ENCODE peak calls at places on chromosomes 2 and 18, in five cellular contexts. B is cardiac fibroblast, D is foreskin fibroblast, O is epithelial cell of proximal tubule, E is body of pancreas. G is an unnamed sample.
A peak's percentile ranks its signal among the peaks of the same experiment; 100 is the strongest.

GRCh38 chr18:12765127-12765526 is 62.3 kb downstream of the PSMG2 start:
- DNase-seq in E (no peak), B (no peak), D (no peak), O (no peak), G (no peak)

GRCh38 chr2:221844187-221844586 is 272.1 kb upstream of the EPHA4 start:
- DNase-seq in O (no peak), B (no peak), E (no peak), D (no peak), G (no peak)

GRCh38 chr2:71609441-71609840 is 156.1 kb downstream of the DYSF start:
- DNase-seq in E (no peak), O (no peak), B (peak; percentile 10), D (no peak), G (peak; percentile 37)

GRCh38 chr2:33577660-33578059 is 21.4 kb downstream of the FAM98A start:
- DNase-seq in E (no peak), B (peak; percentile 14), D (no peak), O (no peak), G (peak; percentile 26)

GRCh38 chr2:189995679-189996078 is 66.8 kb downstream of the MSTN start:
- DNase-seq in D (no peak), E (no peak), O (no peak), B (no peak), G (no peak)

GRCh38 chr2:71505086-71505769 is 51.9 kb downstream of the DYSF start:
- DNase-seq in O (no peak), E (no peak), D (no peak), B (peak; percentile 56), G (no peak)

GRCh38 chr2:65277791-65278449 is 50.3 kb downstream of the ACTR2 start:
- DNase-seq in E (no peak), O (no peak), D (no peak), B (no peak), G (no peak)

GRCh38 chr2:176398783-176399182 is 129.5 kb downstream of the MTX2 start:
- DNase-seq in O (no peak), B (no peak), D (peak; percentile 42), E (no peak), G (peak; percentile 80)

GRCh38 chr2:211931314-211931713 is 607.3 kb downstream of the ERBB4 start:
- DNase-seq in D (no peak), O (no peak), E (no peak), B (no peak), G (no peak)

GRCh38 chr2:7792031-7792651 is 874.9 kb downstream of the RNF144A start:
- DNase-seq in B (no peak), O (no peak), D (no peak), E (peak; percentile 72), G (no peak)

GRCh38 chr18:9209230-9209629 is 72.6 kb downstream of the ANKRD12 start:
- DNase-seq in D (no peak), O (no peak), E (no peak), B (peak; percentile 63), G (peak; percentile 51)

GRCh38 chr2:47067788-47068407 is 87.2 kb downstream of the STPG4 start:
- DNase-seq in B (no peak), E (no peak), D (no peak), O (no peak), G (no peak)

GRCh38 chr2:38526195-38526594 is 76.5 kb downstream of the HNRNPLL start:
- DNase-seq in E (no peak), D (peak; percentile 54), B (peak; percentile 62), O (no peak), G (peak; percentile 78)

GRCh38 chr18:36889742-36890141 is 60.8 kb downstream of the KIAA1328 start:
- DNase-seq in E (no peak), D (no peak), B (no peak), O (no peak), G (no peak)

GRCh38 chr2:124339709-124340108 is 314.6 kb downstream of the CNTNAP5 start:
- DNase-seq in E (no peak), B (peak; percentile 38), D (no peak), O (no peak), G (no peak)

GRCh38 chr18:8767356-8767755 is 62.0 kb downstream of the MTCL1 start:
- DNase-seq in E (no peak), B (no peak), O (no peak), D (no peak), G (no peak)

DNA sequence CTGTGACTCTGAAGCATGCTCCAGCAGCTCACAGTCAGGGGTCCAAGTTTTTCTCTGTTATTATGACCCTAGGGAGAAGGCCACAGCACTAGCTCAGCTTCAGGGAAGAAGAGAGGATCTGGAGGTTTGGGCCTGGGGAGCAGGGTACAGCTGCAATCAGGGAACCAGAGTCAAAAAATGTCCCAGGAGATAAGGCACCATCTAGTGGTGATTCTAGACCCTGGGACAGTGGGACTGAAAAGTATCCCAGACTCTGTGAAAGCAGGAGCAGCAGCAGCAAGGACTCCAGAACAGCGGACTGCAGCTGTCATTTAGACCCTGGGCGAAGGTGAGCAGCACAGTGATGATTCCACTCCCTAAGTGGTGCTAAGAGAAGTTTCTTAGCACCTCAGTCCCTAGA is 278.4 kb upstream of the DDX18 start:
- DNase-seq in D (no peak), B (no peak), E (no peak), O (no peak), G (no peak)
- TF ChIP-seq CTCF in D (no peak), B (no peak), E (peak; percentile 31), O (peak; percentile 63), G (no peak)

DNA sequence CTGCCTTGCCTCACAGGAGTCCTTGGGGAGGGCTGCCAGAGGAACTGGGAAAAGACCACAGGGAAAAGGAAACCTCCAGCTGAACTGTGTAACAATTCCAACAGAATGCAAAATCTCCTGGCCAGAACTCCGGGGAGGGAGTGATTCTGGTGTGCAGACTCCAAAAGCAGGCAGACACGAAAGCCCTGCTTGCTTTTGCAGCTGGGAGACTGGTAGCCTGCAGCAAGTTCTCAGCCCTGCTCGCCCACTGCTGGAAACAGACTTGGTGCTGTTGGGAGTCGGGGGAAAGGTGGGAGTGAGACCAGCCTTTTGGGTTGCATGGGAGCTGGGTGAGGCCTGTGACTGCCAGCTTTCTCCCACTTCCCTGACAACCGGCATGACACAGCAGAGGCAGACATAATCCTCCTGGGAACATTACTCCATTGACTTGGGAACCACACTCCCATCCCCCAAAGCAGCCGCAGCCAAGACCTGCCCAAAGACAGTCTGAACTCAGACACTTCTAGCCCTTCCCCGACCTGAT is 26.0 kb upstream of the NMI start:
- DNase-seq in B (peak; percentile 82), O (no peak), D (no peak), E (no peak), G (peak; percentile 70)
- H3K4me3 ChIP-seq in B (no peak overlapping the region), O (no peak overlapping the region), D (no peak overlapping the region), E (no peak overlapping the region), G (no peak overlapping the region)

DNA sequence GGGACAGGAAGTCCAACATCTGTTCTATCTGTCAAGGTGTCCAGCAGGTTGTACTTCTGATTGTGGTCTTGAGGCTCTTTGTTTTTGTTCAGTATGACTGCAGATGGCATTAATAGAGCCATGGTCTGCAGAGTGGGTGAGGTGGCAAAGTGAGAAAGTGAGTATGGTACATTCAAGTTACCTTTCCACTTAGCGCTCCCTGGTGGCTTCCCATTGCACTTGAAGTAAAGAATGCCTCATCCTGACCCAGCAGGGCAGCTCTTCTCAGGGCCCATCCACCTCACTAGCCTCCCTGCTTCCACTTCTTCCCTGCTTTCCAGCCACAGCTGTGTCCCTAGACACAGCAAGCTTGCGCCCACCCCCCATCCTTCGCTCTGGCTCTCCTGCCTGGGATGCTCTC is 148.0 kb upstream of the ALPP start:
- DNase-seq in O (no peak), B (peak; percentile 10), E (peak; percentile 15), D (no peak), G (no peak)
- TF ChIP-seq CTCF in O (peak; percentile 49), B (no peak), E (no peak), D (peak; percentile 18), G (peak; percentile 37)

GRCh38 chr2:187554704-187555082 is 458 bp upstream of the TFPI start:
- DNase-seq in D (no peak), O (no peak), B (no peak), E (no peak), G (no peak)
- H3K4me3 ChIP-seq in D (no peak overlapping the region), O (peak overlapping the region; percentile 82), B (peak overlapping the region; percentile 68), E (no peak overlapping the region), G (peak overlapping the region; percentile 81)

G was measured in fibroblast of villous mesenchyme.